ENCODE peak calls at places on chromosomes 6 and 20, in five cellular contexts. One of them, this sample, is unnamed.

GRCh38 chr6:43923376-43924221 is 153.6 kb downstream of the VEGFA start:
- DNase-seq in fibroblast of lung: peak; percentile 77
- DNase-seq in Caco-2: no peak
- DNase-seq in RWPE1: peak; percentile 53
- DNase-seq in nephron progenitor cell: no peak
- DNase-seq in this sample: no peak

GRCh38 chr6:163825033-163825432 is 410.5 kb downstream of the QKI start:
- DNase-seq in RWPE1: peak; percentile 41
- DNase-seq in fibroblast of lung: peak; percentile 94
- DNase-seq in Caco-2: no peak
- DNase-seq in nephron progenitor cell: no peak
- DNase-seq in this sample: no peak

GRCh38 chr6:129785756-129786135 is 75.4 kb downstream of the TMEM244 start:
- DNase-seq in RWPE1: no peak
- DNase-seq in fibroblast of lung: no peak
- DNase-seq in nephron progenitor cell: no peak
- DNase-seq in Caco-2: no peak
- DNase-seq in this sample: no peak

GRCh38 chr6:33586108-33586640 is 6.1 kb upstream of the BAK1 start:
- DNase-seq in Caco-2: no peak
- DNase-seq in RWPE1: no peak
- DNase-seq in nephron progenitor cell: no peak
- DNase-seq in fibroblast of lung: no peak
- DNase-seq in this sample: no peak

GRCh38 chr20:51366155-51366886 is 176.2 kb downstream of the NFATC2 start:
- DNase-seq in nephron progenitor cell: no peak
- DNase-seq in Caco-2: no peak
- DNase-seq in fibroblast of lung: peak; percentile 100
- DNase-seq in RWPE1: peak; percentile 96
- DNase-seq in this sample: no peak

GRCh38 chr6:1079525-1079924 is 232.4 kb upstream of the FOXQ1 start:
- DNase-seq in Caco-2: peak; percentile 64
- DNase-seq in nephron progenitor cell: no peak
- DNase-seq in RWPE1: no peak
- DNase-seq in fibroblast of lung: peak; percentile 15
- DNase-seq in this sample: no peak

GRCh38 chr6:157597461-157598312 is 216.7 kb downstream of the ZDHHC14 start:
- DNase-seq in nephron progenitor cell: peak; percentile 44
- DNase-seq in fibroblast of lung: no peak
- DNase-seq in RWPE1: peak; percentile 39
- DNase-seq in Caco-2: peak; percentile 62
- DNase-seq in this sample: peak; percentile 64

GRCh38 chr6:106908386-106908840 is 66.1 kb downstream of the CD24 start:
- DNase-seq in nephron progenitor cell: no peak
- DNase-seq in fibroblast of lung: no peak
- DNase-seq in RWPE1: peak; percentile 60
- DNase-seq in Caco-2: no peak
- DNase-seq in this sample: no peak

GRCh38 chr6:151388997-151389639 is 2.2 kb downstream of the ZBTB2 start:
- DNase-seq in fibroblast of lung: no peak
- DNase-seq in Caco-2: no peak
- DNase-seq in nephron progenitor cell: no peak
- DNase-seq in RWPE1: no peak
- DNase-seq in this sample: no peak

GRCh38 chr6:169075211-169075621 is 178.4 kb downstream of the THBS2 start:
- DNase-seq in RWPE1: no peak
- DNase-seq in Caco-2: no peak
- DNase-seq in nephron progenitor cell: no peak
- DNase-seq in fibroblast of lung: peak; percentile 20
- DNase-seq in this sample: no peak

GRCh38 chr6:32195902-32196681 is 3.6 kb upstream of the GPSM3 start:
- DNase-seq in RWPE1: peak; percentile 44
- DNase-seq in Caco-2: peak; percentile 85
- DNase-seq in nephron progenitor cell: peak; percentile 80
- DNase-seq in fibroblast of lung: peak; percentile 91
- DNase-seq in this sample: peak; percentile 90

GRCh38 chr6:36692220-36692619 is 5.4 kb upstream of the RAB44 start:
- DNase-seq in Caco-2: no peak
- DNase-seq in fibroblast of lung: no peak
- DNase-seq in nephron progenitor cell: no peak
- DNase-seq in RWPE1: no peak
- DNase-seq in this sample: no peak

GRCh38 chr20:49349678-49350077 is 71.8 kb upstream of the ZNFX1 start:
- DNase-seq in Caco-2: no peak
- DNase-seq in fibroblast of lung: no peak
- DNase-seq in nephron progenitor cell: no peak
- DNase-seq in RWPE1: no peak
- DNase-seq in this sample: no peak

GRCh38 chr6:143678980-143679379 is 1.2 kb downstream of the PHACTR2 start:
- DNase-seq in Caco-2: no peak
- DNase-seq in fibroblast of lung: no peak
- DNase-seq in nephron progenitor cell: no peak
- DNase-seq in RWPE1: no peak
- DNase-seq in this sample: no peak

GRCh38 chr20:60210779-60211617 is 252.8 kb downstream of the CDH26 start:
- DNase-seq in fibroblast of lung: peak; percentile 29
- DNase-seq in Caco-2: peak; percentile 77
- DNase-seq in nephron progenitor cell: peak; percentile 84
- DNase-seq in RWPE1: peak; percentile 90
- DNase-seq in this sample: peak; percentile 88

GRCh38 chr6:149190228-149190831 is 127.2 kb upstream of the TAB2 start:
- DNase-seq in nephron progenitor cell: no peak
- DNase-seq in fibroblast of lung: peak; percentile 24
- DNase-seq in Caco-2: peak; percentile 34
- DNase-seq in RWPE1: no peak
- DNase-seq in this sample: no peak
- TF ChIP-seq CTCF in nephron progenitor cell: no peak
- TF ChIP-seq CTCF in fibroblast of lung: no peak
- TF ChIP-seq CTCF in Caco-2: peak; percentile 13
- TF ChIP-seq CTCF in RWPE1: no peak
- TF ChIP-seq CTCF in this sample: no peak

GRCh38 chr6:166434336-166434735 is 51.6 kb upstream of the MPC1 start:
- DNase-seq in RWPE1: no peak
- DNase-seq in nephron progenitor cell: no peak
- DNase-seq in Caco-2: no peak
- DNase-seq in fibroblast of lung: no peak
- DNase-seq in this sample: no peak
- TF ChIP-seq CTCF in RWPE1: no peak
- TF ChIP-seq CTCF in nephron progenitor cell: no peak
- TF ChIP-seq CTCF in Caco-2: no peak
- TF ChIP-seq CTCF in fibroblast of lung: no peak
- TF ChIP-seq CTCF in this sample: no peak

DNA sequence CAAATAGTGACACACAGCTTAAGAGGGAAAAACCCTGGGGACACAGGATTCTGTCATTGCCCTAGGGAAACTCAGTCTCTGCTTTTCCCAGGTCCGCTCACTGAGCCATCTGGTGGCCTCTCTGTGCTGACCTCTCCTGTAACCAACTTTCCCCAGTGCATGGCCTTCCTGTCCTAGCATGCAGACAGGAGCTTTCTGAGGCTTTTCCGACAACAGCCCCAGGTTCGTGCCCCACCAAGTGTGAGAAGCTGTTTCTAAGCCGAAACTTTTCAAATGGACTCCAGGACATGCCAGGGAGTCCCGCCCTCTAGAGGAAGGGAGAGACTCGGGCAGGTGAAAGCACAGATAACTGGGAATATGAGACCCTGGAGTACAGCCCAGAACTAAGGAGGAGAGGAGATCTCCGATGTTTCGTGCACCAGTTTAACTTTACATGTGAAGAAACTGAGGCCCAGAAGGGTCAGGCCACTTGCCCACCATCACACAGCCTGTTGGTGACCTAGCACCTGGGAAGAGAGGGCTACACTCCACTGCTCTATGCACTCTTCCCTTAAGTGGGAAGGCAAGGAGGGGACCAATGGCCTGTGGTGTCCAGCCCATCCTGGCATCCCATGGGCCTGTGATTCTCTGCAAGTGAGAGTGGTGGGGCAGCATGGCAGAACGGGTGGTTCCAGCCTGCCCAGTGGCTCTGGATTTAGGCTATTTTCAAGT is 46.2 kb downstream of the RPP40 start:
- DNase-seq in fibroblast of lung: no peak
- DNase-seq in nephron progenitor cell: no peak
- DNase-seq in Caco-2: peak; percentile 47
- DNase-seq in RWPE1: peak; percentile 13
- DNase-seq in this sample: no peak
- TF ChIP-seq CTCF in fibroblast of lung: no peak
- TF ChIP-seq CTCF in nephron progenitor cell: peak; percentile 14
- TF ChIP-seq CTCF in Caco-2: peak; percentile 45
- TF ChIP-seq CTCF in RWPE1: no peak
- TF ChIP-seq CTCF in this sample: peak; percentile 18

DNA sequence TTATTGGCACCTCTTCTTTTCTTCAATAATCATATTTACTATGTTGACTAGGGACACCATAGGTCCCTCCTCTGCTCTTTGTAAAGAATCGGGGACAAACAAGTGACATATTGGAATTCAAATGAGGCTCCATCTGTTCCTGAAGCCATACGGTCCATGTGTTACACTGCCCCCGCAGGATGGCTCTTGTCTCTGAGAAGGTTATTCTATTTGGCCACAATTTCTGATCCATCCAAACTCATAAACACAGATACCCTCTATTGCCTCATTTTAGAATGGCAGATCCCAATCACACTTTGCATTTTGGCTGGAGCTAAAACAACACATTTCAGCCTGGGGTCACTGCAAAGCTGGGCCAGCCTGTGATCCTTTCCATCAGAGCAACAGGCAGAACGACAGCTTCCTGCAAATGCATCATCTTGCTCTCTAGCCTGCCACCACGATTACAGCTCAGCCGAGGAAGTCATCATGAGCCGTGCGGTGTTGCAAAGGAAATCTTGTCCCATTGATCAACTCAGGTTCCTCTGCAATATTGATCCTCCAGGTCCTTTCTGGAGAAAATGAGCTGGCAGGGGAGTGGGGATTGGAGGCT is 73.2 kb downstream of the AGPAT4 start:
- DNase-seq in Caco-2: no peak
- DNase-seq in RWPE1: no peak
- DNase-seq in nephron progenitor cell: no peak
- DNase-seq in fibroblast of lung: no peak
- DNase-seq in this sample: peak; percentile 47
- TF ChIP-seq CTCF in Caco-2: peak; percentile 13
- TF ChIP-seq CTCF in RWPE1: no peak
- TF ChIP-seq CTCF in nephron progenitor cell: no peak
- TF ChIP-seq CTCF in fibroblast of lung: no peak
- TF ChIP-seq CTCF in this sample: no peak

GRCh38 chr20:37902504-37903313 is at the start of gene VSTM2L:
- DNase-seq in fibroblast of lung: peak; percentile 79
- DNase-seq in Caco-2: peak; percentile 39
- DNase-seq in RWPE1: peak; percentile 81
- DNase-seq in nephron progenitor cell: peak; percentile 64
- DNase-seq in this sample: peak; percentile 81

GRCh38 chr20:37904845-37905244 is 1.9 kb downstream of the VSTM2L start:
- DNase-seq in Caco-2: no peak
- DNase-seq in nephron progenitor cell: no peak
- DNase-seq in RWPE1: no peak
- DNase-seq in fibroblast of lung: no peak
- DNase-seq in this sample: no peak

GRCh38 chr20:37904008-37904675 is 1.2 kb downstream of the VSTM2L start:
- DNase-seq in Caco-2: no peak
- DNase-seq in RWPE1: no peak
- DNase-seq in nephron progenitor cell: no peak
- DNase-seq in fibroblast of lung: no peak
- DNase-seq in this sample: no peak

GRCh38 chr20:37901667-37902503 is 1.0 kb upstream of the VSTM2L start:
- DNase-seq in nephron progenitor cell: peak; percentile 72
- DNase-seq in fibroblast of lung: peak; percentile 72
- DNase-seq in Caco-2: peak; percentile 64
- DNase-seq in RWPE1: peak; percentile 85
- DNase-seq in this sample: no peak

GRCh38 chr20:37903317-37904007 is 535 bp downstream of the VSTM2L start:
- DNase-seq in Caco-2: no peak
- DNase-seq in fibroblast of lung: no peak
- DNase-seq in RWPE1: no peak
- DNase-seq in nephron progenitor cell: no peak
- DNase-seq in this sample: no peak
- TF ChIP-seq CTCF in Caco-2: no peak
- TF ChIP-seq CTCF in fibroblast of lung: peak; percentile 18
- TF ChIP-seq CTCF in RWPE1: no peak
- TF ChIP-seq CTCF in nephron progenitor cell: peak; percentile 29
- TF ChIP-seq CTCF in this sample: peak; percentile 79